ENCODE peak calls at places on chromosomes 7 and 10, in ten cellular contexts. W is Calu3, R is cardiac muscle cell, F is anterior cingulate cortex, Z is T47D, B is NCI-H2107, D is sciatic nerve, X is body of pancreas, C is iris pigment epithelial cell, K is neural crest cell. I is an unnamed sample.

GRCh38 chr10:119807960-119808697 is 64.5 kb downstream of the MCMBP start:
- DNase-seq in W (no peak), R (no peak), F (no peak), Z (no peak), B (no peak), D (no peak), X (no peak), C (peak; percentile 92), K (no peak), I (no peak)

GRCh38 chr7:112067609-112068540 is 138.3 kb downstream of the DOCK4 start:
- DNase-seq in W (no peak), R (no peak), F (no peak), Z (no peak), B (no peak), D (no peak), X (no peak), C (peak; percentile 18), K (no peak), I (no peak)

GRCh38 chr10:1022413-1022812 is 3.2 kb downstream of the IDI2 start:
- DNase-seq in W (no peak), R (no peak), F (no peak), Z (no peak), B (no peak), D (no peak), X (no peak), C (no peak), K (no peak), I (no peak)

GRCh38 chr10:10589540-10589939 is 428.1 kb upstream of the CELF2 start:
- DNase-seq in W (peak; percentile 2), R (no peak), F (no peak), Z (no peak), B (no peak), D (no peak), X (no peak), C (peak; percentile 93), K (no peak), I (no peak)

GRCh38 chr10:127987467-127988380 is 80.8 kb downstream of the PTPRE start:
- DNase-seq in W (no peak), R (no peak), F (no peak), Z (no peak), B (no peak), D (no peak), X (no peak), C (no peak), K (no peak), I (no peak)

GRCh38 chr7:93719546-93719945 is 145.0 kb upstream of the CALCR start:
- DNase-seq in W (no peak), R (no peak), F (no peak), Z (no peak), B (no peak), D (no peak), X (no peak), C (peak; percentile 91), K (no peak), I (no peak)

GRCh38 chr7:98745722-98746318 is 124.0 kb downstream of the TMEM130 start:
- DNase-seq in W (peak; percentile 84), R (peak; percentile 87), F (peak; percentile 31), Z (peak; percentile 57), B (peak; percentile 49), D (peak; percentile 71), X (peak; percentile 83), C (peak; percentile 34), K (peak; percentile 82), I (peak; percentile 78)

GRCh38 chr10:97590082-97590747 is 694 bp downstream of the C10orf62 start:
- DNase-seq in W (no peak), R (no peak), F (no peak), Z (no peak), B (no peak), D (no peak), X (no peak), C (no peak), K (no peak), I (no peak)

GRCh38 chr7:108283252-108283651 is 153.1 kb upstream of the LAMB4 start:
- DNase-seq in W (no peak), R (no peak), F (no peak), Z (no peak), B (no peak), D (no peak), X (no peak), C (no peak), K (no peak), I (no peak)

GRCh38 chr10:125538947-125539649 is 143.9 kb downstream of the TEX36 start:
- DNase-seq in W (no peak), R (no peak), F (no peak), Z (peak; percentile 11), B (peak; percentile 15), D (no peak), X (peak; percentile 90), C (no peak), K (no peak), I (peak; percentile 27)

GRCh38 chr7:74372511-74373111 is 81.1 kb upstream of the GTF2IRD1 start:
- DNase-seq in W (no peak), R (no peak), F (peak; percentile 16), Z (no peak), B (no peak), D (peak; percentile 83), X (no peak), C (no peak), K (no peak), I (no peak)

GRCh38 chr10:69421611-69422308 is 5.0 kb upstream of the TACR2 start:
- DNase-seq in W (no peak), R (no peak), F (no peak), Z (no peak), B (no peak), D (no peak), X (no peak), C (no peak), K (no peak), I (no peak)

GRCh38 chr10:88500656-88501055 is 82.5 kb downstream of the RNLS start:
- DNase-seq in W (no peak), R (no peak), F (no peak), Z (no peak), B (no peak), D (no peak), X (no peak), C (peak; percentile 76), K (no peak), I (no peak)

GRCh38 chr7:107046511-107047259 is 2.2 kb downstream of the PRKAR2B start:
- DNase-seq in W (no peak), R (no peak), F (no peak), Z (no peak), B (no peak), D (no peak), X (no peak), C (no peak), K (no peak), I (no peak)

GRCh38 chr10:61822096-61822495 is 79.4 kb upstream of the ARID5B start:
- DNase-seq in W (no peak), R (no peak), F (no peak), Z (no peak), B (no peak), D (no peak), X (no peak), C (no peak), K (no peak), I (no peak)

GRCh38 chr7:68321076-68321639 is 1277.1 kb upstream of the AUTS2 start:
- DNase-seq in W (no peak), R (peak; percentile 87), F (no peak), Z (no peak), B (peak; percentile 42), D (peak; percentile 60), X (peak; percentile 49), C (no peak), K (no peak), I (peak; percentile 81)

GRCh38 chr10:15485684-15486316 is 114.7 kb upstream of the FAM171A1 start:
- DNase-seq in W (no peak), R (no peak), F (no peak), Z (no peak), B (no peak), D (no peak), X (peak; percentile 20), C (peak; percentile 81), K (no peak), I (no peak)

GRCh38 chr7:3200504-3200903 is 100.5 kb upstream of the SDK1 start:
- DNase-seq in W (peak; percentile 66), R (peak; percentile 39), F (no peak), Z (peak; percentile 60), B (no peak), D (no peak), X (peak; percentile 47), C (peak; percentile 75), K (no peak), I (no peak)

GRCh38 chr10:93913706-93914105 is 19.9 kb downstream of the SLC35G1 start:
- DNase-seq in W (no peak), R (no peak), F (no peak), Z (no peak), B (no peak), D (no peak), X (no peak), C (no peak), K (no peak), I (no peak)

GRCh38 chr10:77633376-77633775 is 4.2 kb downstream of the KCNMA1 start:
- DNase-seq in W (no peak), R (no peak), F (no peak), Z (no peak), B (no peak), D (no peak), X (no peak), C (no peak), K (no peak), I (no peak)

GRCh38 chr7:25894902-25895791 is 256.9 kb upstream of the NFE2L3 start:
- DNase-seq in W (peak; percentile 91), R (peak; percentile 78), F (peak; percentile 37), Z (peak; percentile 35), B (peak; percentile 15), D (peak; percentile 81), X (peak; percentile 72), C (peak; percentile 14), K (peak; percentile 75), I (no peak)

GRCh38 chr10:47421057-47421952 is 37.2 kb upstream of the ZNF488 start:
- DNase-seq in W (peak; percentile 50), R (no peak), F (no peak), Z (no peak), B (no peak), D (no peak), X (no peak), C (peak; percentile 95), K (no peak), I (no peak)

I was measured in NCI-H187.